ENCODE peak calls at places on chromosomes 12 and 14, in six cellular contexts. E is HT1080, P is RPMI8226, X is tibial artery, R is T-helper 17 cell, C is mesenchymal stem cell. L is an unnamed sample.

GRCh38 chr12:122062832-122063690 is 15.5 kb upstream of the MLXIP start:
- DNase-seq in C (peak), X (peak), E (peak), R (no peak), P (no peak), L (no peak)

GRCh38 chr12:17489452-17489851 is 600.5 kb downstream of the RERGL start:
- DNase-seq in X (no peak), P (no peak), R (no peak), E (no peak), C (no peak), L (no peak)

GRCh38 chr14:62064741-62065323 is 302.6 kb downstream of the SNAPC1 start:
- DNase-seq in E (no peak), C (no peak), R (no peak), P (no peak), X (no peak), L (no peak)

GRCh38 chr12:70400124-70400523 is 34.0 kb downstream of the KCNMB4 start:
- DNase-seq in X (no peak), C (no peak), P (no peak), E (no peak), R (no peak), L (no peak)

GRCh38 chr14:87170179-87170578 is 822.8 kb downstream of the GALC start:
- DNase-seq in E (no peak), P (no peak), X (no peak), R (no peak), C (no peak), L (no peak)

GRCh38 chr12:95319694-95320331 is 102.2 kb downstream of the VEZT start:
- DNase-seq in P (no peak), R (no peak), E (no peak), X (no peak), C (no peak), L (no peak)

GRCh38 chr12:45402288-45402687 is 186.4 kb downstream of the ANO6 start:
- DNase-seq in P (no peak), X (no peak), E (no peak), C (no peak), R (no peak), L (no peak)

GRCh38 chr12:121797937-121798801 is 4.7 kb upstream of the RHOF start:
- DNase-seq in X (peak), R (no peak), E (no peak), C (peak), P (peak), L (no peak)

GRCh38 chr12:88994537-88994936 is 357.8 kb downstream of the DUSP6 start:
- DNase-seq in R (no peak), E (no peak), X (no peak), C (no peak), P (no peak), L (no peak)

GRCh38 chr12:12776261-12776660 is 9.2 kb upstream of the APOLD1 start:
- DNase-seq in E (peak), P (peak), X (no peak), C (no peak), R (no peak), L (no peak)

GRCh38 chr14:98798099-98798498 is 473.9 kb downstream of the BCL11B start:
- DNase-seq in P (no peak), C (no peak), R (no peak), X (no peak), E (no peak), L (no peak)

GRCh38 chr12:3491938-3492867 is 1.2 kb downstream of the PRMT8 start:
- DNase-seq in R (no peak), X (no peak), C (peak), P (peak), E (peak), L (peak)

GRCh38 chr12:93882763-93883162 is 205.6 kb downstream of the CRADD start:
- DNase-seq in R (no peak), P (no peak), C (no peak), E (no peak), X (no peak), L (no peak)

GRCh38 chr12:105561981-105562726 is 231.7 kb downstream of the C12orf75 start:
- DNase-seq in R (no peak), C (peak), P (no peak), X (peak), E (peak), L (no peak)

GRCh38 chr12:121773011-121773777 is 20.3 kb downstream of the RHOF start:
- DNase-seq in P (peak), C (peak), E (peak), R (peak), X (no peak), L (peak)

GRCh38 chr14:56787530-56787929 is 22.7 kb downstream of the OTX2 start:
- DNase-seq in E (no peak), P (no peak), C (no peak), R (no peak), X (no peak), L (no peak)

GRCh38 chr12:4579305-4580097 is 17.5 kb downstream of the DYRK4 start:
- DNase-seq in R (no peak), C (peak), E (peak), P (peak), X (no peak), L (no peak)

GRCh38 chr14:41586237-41586636 is 20.4 kb upstream of the LRFN5 start:
- DNase-seq in C (no peak), R (no peak), X (no peak), E (no peak), P (no peak), L (no peak)

GRCh38 chr14:66066991-66067788 is 419.0 kb upstream of the CCDC196 start:
- DNase-seq in P (no peak), C (no peak), E (no peak), R (no peak), X (no peak), L (no peak)

GRCh38 chr14:57060276-57060956 is 208.3 kb downstream of the EXOC5 start:
- DNase-seq in C (no peak), X (no peak), P (peak), R (no peak), E (peak), L (peak)

GRCh38 chr14:21723431-21724045 is 49.9 kb upstream of the OR4E1 start:
- DNase-seq in P (no peak), R (peak), C (peak), E (peak), X (no peak), L (peak)

GRCh38 chr12:54159140-54159539 is 29.6 kb downstream of the SMUG1 start:
- DNase-seq in R (no peak), C (no peak), X (no peak), E (peak), P (peak), L (peak)

GRCh38 chr12:79920421-79921238 is 14.3 kb downstream of the PPP1R12A start:
- DNase-seq in E (no peak), X (no peak), C (no peak), P (no peak), R (no peak), L (no peak)

GRCh38 chr12:16352481-16352880 is 5.0 kb downstream of the MGST1 start:
- DNase-seq in E (no peak), X (no peak), C (peak), P (no peak), R (no peak), L (no peak)

GRCh38 chr12:52224154-52224553 is 8.9 kb upstream of the KRT7 start:
- DNase-seq in C (no peak), P (no peak), X (no peak), R (no peak), E (no peak), L (no peak)

GRCh38 chr12:95802482-95803264 is 12.1 kb upstream of the NTN4 start:
- DNase-seq in C (peak), X (no peak), E (peak), P (no peak), R (no peak), L (no peak)

GRCh38 chr12:17296882-17297281 is 690.9 kb upstream of the LMO3 start:
- DNase-seq in C (no peak), P (no peak), E (no peak), R (no peak), X (no peak), L (no peak)

GRCh38 chr14:68427550-68427890 is 365.3 kb downstream of the ZFP36L1 start:
- DNase-seq in R (no peak), P (no peak), C (no peak), X (no peak), E (no peak), L (no peak)

GRCh38 chr12:30824311-30824710 is 69.6 kb upstream of the CAPRIN2 start:
- DNase-seq in P (no peak), R (no peak), E (no peak), C (no peak), X (no peak), L (no peak)

GRCh38 chr14:38774162-38774561 is 328.9 kb downstream of the SEC23A start:
- DNase-seq in X (no peak), R (no peak), P (no peak), C (no peak), E (no peak), L (no peak)

GRCh38 chr12:12506541-12506940 is 56.1 kb downstream of the DUSP16 start:
- DNase-seq in R (no peak), P (no peak), C (peak), X (no peak), E (no peak), L (no peak)

GRCh38 chr12:119659289-119659897 is 8.5 kb upstream of the PRKAB1 start:
- DNase-seq in R (peak), P (peak), X (no peak), E (no peak), C (peak), L (peak)

GRCh38 chr12:7853557-7853956 is 19.2 kb downstream of the SLC2A14 start:
- DNase-seq in P (no peak), C (no peak), E (no peak), X (no peak), R (no peak), L (no peak)

L was measured in activated CD4-positive, alpha-beta T cell treated with anti-CD3 and anti-CD28 coated beads for 48 hours.